ENCODE peak calls at places on chromosomes 6 and 20, in six cellular contexts. W, S, I, J, F and T are unnamed samples.

GRCh38 chr6:95685817-95686216 is 108.5 kb downstream of the MANEA start:
- DNase-seq in J (no peak), F (no peak), I (no peak), W (no peak), S (no peak), T (no peak)

GRCh38 chr20:20360464-20360863 is 7.4 kb upstream of the INSM1 start:
- DNase-seq in W (peak), F (no peak), J (peak), S (peak), I (peak), T (peak)

GRCh38 chr20:49642808-49643207 is 70.9 kb downstream of the B4GALT5 start:
- DNase-seq in J (no peak), I (no peak), W (no peak), S (no peak), F (no peak), T (no peak)

GRCh38 chr6:160767019-160767646 is 65.1 kb downstream of the PLG start:
- DNase-seq in S (peak), W (peak), J (no peak), F (no peak), I (no peak), T (no peak)

GRCh38 chr6:142737368-142738060 is 207.5 kb downstream of the HIVEP2 start:
- DNase-seq in S (peak), J (no peak), W (no peak), F (no peak), I (no peak), T (no peak)

GRCh38 chr20:7193681-7194080 is 426.2 kb downstream of the BMP2 start:
- DNase-seq in J (no peak), F (no peak), I (no peak), S (no peak), W (no peak), T (no peak)

GRCh38 chr6:37056112-37056403 is 50.6 kb downstream of the FGD2 start:
- DNase-seq in I (no peak), F (no peak), J (no peak), S (no peak), W (no peak), T (no peak)

GRCh38 chr20:18164356-18164755 is 26.7 kb downstream of the KAT14 start:
- DNase-seq in I (no peak), F (no peak), S (no peak), W (peak), J (no peak), T (no peak)

GRCh38 chr6:24356310-24357035 is 1.4 kb downstream of the DCDC2 start:
- DNase-seq in S (no peak), W (no peak), I (no peak), J (no peak), F (no peak), T (no peak)

GRCh38 chr6:28922004-28922840 is 1.6 kb downstream of the TRIM27 start:
- DNase-seq in F (peak), S (peak), I (no peak), J (no peak), W (peak), T (no peak)

GRCh38 chr6:27720607-27721580 is 191.3 kb downstream of the OR2B2 start:
- DNase-seq in W (peak), I (no peak), J (no peak), S (peak), F (no peak), T (no peak)

GRCh38 chr6:129645371-129646139 is 64.4 kb downstream of the ARHGAP18 start:
- DNase-seq in W (peak), F (no peak), J (no peak), I (no peak), S (peak), T (no peak)

GRCh38 chr6:149331043-149331807 is 13.7 kb downstream of the TAB2 start:
- DNase-seq in I (peak), S (peak), F (no peak), W (peak), J (no peak), T (no peak)

GRCh38 chr6:137970368-137970767 is 103.3 kb downstream of the TNFAIP3 start:
- DNase-seq in F (peak), J (no peak), W (no peak), I (no peak), S (no peak), T (no peak)